ENCODE peak calls at places on chromosomes 13 and 19, in five cellular contexts. One of them, this sample, is unnamed.

GRCh38 chr19:29678484-29679106 is 13.3 kb downstream of the PLEKHF1 start:
- DNase-seq in endodermal cell: no peak
- DNase-seq in GM12878: no peak
- DNase-seq in colonic mucosa: no peak
- DNase-seq in effector memory CD4-positive, alpha-beta T cell: no peak
- DNase-seq in this sample: peak

GRCh38 chr13:111962431-111962891 is 104.5 kb upstream of the SOX1 start:
- DNase-seq in GM12878: no peak
- DNase-seq in endodermal cell: no peak
- DNase-seq in effector memory CD4-positive, alpha-beta T cell: no peak
- DNase-seq in colonic mucosa: no peak
- DNase-seq in this sample: peak

GRCh38 chr13:102729560-102730275 is 34.9 kb upstream of the METTL21C start:
- DNase-seq in endodermal cell: no peak
- DNase-seq in GM12878: no peak
- DNase-seq in effector memory CD4-positive, alpha-beta T cell: no peak
- DNase-seq in colonic mucosa: no peak
- DNase-seq in this sample: no peak

GRCh38 chr19:55504252-55504603 is 16.0 kb downstream of the SSC5D start:
- DNase-seq in effector memory CD4-positive, alpha-beta T cell: no peak
- DNase-seq in GM12878: no peak
- DNase-seq in endodermal cell: no peak
- DNase-seq in colonic mucosa: no peak
- DNase-seq in this sample: no peak

GRCh38 chr19:8253678-8254077 is 44.5 kb downstream of the CERS4 start:
- DNase-seq in GM12878: no peak
- DNase-seq in endodermal cell: no peak
- DNase-seq in colonic mucosa: no peak
- DNase-seq in effector memory CD4-positive, alpha-beta T cell: no peak
- DNase-seq in this sample: no peak

GRCh38 chr19:13208131-13208963 is 58.1 kb downstream of the IER2 start:
- DNase-seq in endodermal cell: peak
- DNase-seq in colonic mucosa: peak
- DNase-seq in GM12878: peak
- DNase-seq in effector memory CD4-positive, alpha-beta T cell: peak
- DNase-seq in this sample: peak

GRCh38 chr13:110187501-110188161 is 119.3 kb downstream of the COL4A1 start:
- DNase-seq in colonic mucosa: no peak
- DNase-seq in GM12878: no peak
- DNase-seq in endodermal cell: no peak
- DNase-seq in effector memory CD4-positive, alpha-beta T cell: no peak
- DNase-seq in this sample: no peak

GRCh38 chr13:84661718-84662117 is 779.4 kb upstream of the SLITRK1 start:
- DNase-seq in effector memory CD4-positive, alpha-beta T cell: no peak
- DNase-seq in endodermal cell: no peak
- DNase-seq in colonic mucosa: no peak
- DNase-seq in GM12878: no peak
- DNase-seq in this sample: no peak

GRCh38 chr13:33251131-33251629 is 34.4 kb downstream of the STARD13 start:
- DNase-seq in GM12878: peak
- DNase-seq in endodermal cell: no peak
- DNase-seq in effector memory CD4-positive, alpha-beta T cell: no peak
- DNase-seq in colonic mucosa: no peak
- DNase-seq in this sample: no peak

DNA sequence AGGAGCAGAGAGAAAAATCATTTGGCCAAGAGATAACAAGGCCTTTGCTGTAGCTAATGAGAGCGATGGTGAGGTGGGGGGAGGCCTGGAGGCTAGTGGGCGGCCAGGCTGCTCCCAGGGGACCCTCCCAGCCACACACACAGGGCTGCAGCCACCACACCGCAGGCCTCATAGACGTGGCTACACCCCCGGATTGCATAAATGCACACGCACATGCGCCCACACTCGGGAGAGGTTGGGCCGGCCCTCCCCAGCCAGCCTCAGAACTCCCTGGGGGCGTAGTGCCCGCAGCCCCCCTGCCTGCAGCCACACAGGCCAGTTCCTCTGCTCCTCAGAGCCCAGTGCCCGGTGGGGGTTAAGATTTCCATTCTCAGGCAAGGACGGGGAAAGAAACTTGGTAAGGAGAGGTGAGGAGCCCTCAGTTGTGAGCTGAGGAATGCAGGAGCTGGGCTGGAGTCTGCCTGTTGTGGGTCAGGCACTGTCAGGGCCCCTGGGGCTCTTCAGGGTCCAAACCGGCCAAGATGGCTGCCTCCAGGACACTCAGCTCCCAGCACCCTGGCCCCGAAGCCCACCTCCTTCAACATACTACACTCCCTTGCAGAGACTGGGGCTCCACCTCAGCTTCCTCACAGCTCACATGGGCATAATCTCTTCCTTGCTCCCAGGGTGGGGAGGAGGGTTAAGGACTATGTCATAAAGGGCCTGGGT is 8.0 kb downstream of the PTH2 start:
- DNase-seq in colonic mucosa: no peak
- DNase-seq in endodermal cell: no peak
- DNase-seq in effector memory CD4-positive, alpha-beta T cell: no peak
- DNase-seq in GM12878: peak
- DNase-seq in this sample: no peak
- H3K27ac ChIP-seq in colonic mucosa: no peak
- H3K27ac ChIP-seq in endodermal cell: no peak
- H3K27ac ChIP-seq in effector memory CD4-positive, alpha-beta T cell: no peak
- H3K27ac ChIP-seq in GM12878: no peak
- H3K27ac ChIP-seq in this sample: no peak

DNA sequence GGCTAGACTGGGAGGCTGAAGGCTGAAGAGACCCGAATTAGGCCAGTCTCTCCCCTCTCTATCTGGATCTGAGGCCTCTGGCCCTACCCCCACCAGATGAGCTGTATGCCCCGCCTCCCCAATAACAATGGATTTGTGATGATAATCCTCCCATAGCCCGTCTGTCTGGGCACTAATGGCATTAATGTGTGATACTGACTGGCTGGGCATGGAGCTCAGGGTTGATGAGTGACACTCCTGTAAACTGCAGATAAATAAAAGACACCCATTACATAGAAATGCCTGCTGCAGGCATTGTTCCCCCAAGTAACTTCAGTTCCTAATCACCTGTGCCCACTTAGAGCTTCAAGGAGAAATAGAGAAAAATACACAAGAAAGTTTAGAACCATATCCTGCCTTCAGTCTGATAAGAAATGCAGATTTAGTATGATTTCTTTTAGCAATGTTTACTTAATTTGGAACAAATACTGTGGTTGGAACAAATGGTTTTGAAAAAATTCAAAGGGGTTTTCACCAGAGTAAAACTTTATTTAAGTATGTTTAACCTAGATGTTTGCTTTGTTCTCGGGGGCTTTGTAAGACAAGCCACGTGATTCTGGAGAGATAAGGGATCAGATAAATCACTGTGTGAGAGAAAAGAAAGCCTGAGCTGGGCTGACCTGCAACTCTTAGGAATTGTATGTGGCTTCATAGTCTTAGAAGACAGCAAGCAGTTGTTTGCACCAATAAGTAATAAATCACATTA is 60.3 kb downstream of the TNFRSF19 start:
- DNase-seq in colonic mucosa: no peak
- DNase-seq in GM12878: no peak
- DNase-seq in effector memory CD4-positive, alpha-beta T cell: no peak
- DNase-seq in endodermal cell: peak
- DNase-seq in this sample: no peak
- H3K27ac ChIP-seq in colonic mucosa: no peak
- H3K27ac ChIP-seq in GM12878: no peak
- H3K27ac ChIP-seq in effector memory CD4-positive, alpha-beta T cell: no peak
- H3K27ac ChIP-seq in endodermal cell: peak
- H3K27ac ChIP-seq in this sample: no peak

GRCh38 chr19:45307361-45307760 is 15.3 kb downstream of the CKM start:
- DNase-seq in endodermal cell: no peak
- DNase-seq in GM12878: no peak
- DNase-seq in colonic mucosa: no peak
- DNase-seq in effector memory CD4-positive, alpha-beta T cell: no peak
- DNase-seq in this sample: no peak

GRCh38 chr19:45305421-45305820 is 17.3 kb downstream of the CKM start:
- DNase-seq in endodermal cell: peak
- DNase-seq in colonic mucosa: no peak
- DNase-seq in effector memory CD4-positive, alpha-beta T cell: no peak
- DNase-seq in GM12878: no peak
- DNase-seq in this sample: no peak

GRCh38 chr19:45306040-45306439 is 16.6 kb downstream of the CKM start:
- DNase-seq in endodermal cell: no peak
- DNase-seq in colonic mucosa: no peak
- DNase-seq in effector memory CD4-positive, alpha-beta T cell: no peak
- DNase-seq in GM12878: no peak
- DNase-seq in this sample: no peak

GRCh38 chr19:45305007-45305406 is 17.7 kb downstream of the CKM start:
- DNase-seq in endodermal cell: no peak
- DNase-seq in effector memory CD4-positive, alpha-beta T cell: no peak
- DNase-seq in colonic mucosa: no peak
- DNase-seq in GM12878: no peak
- DNase-seq in this sample: no peak

GRCh38 chr19:45306522-45307027 is 16.1 kb downstream of the CKM start:
- DNase-seq in colonic mucosa: no peak
- DNase-seq in endodermal cell: peak
- DNase-seq in GM12878: no peak
- DNase-seq in effector memory CD4-positive, alpha-beta T cell: no peak
- DNase-seq in this sample: no peak
- H3K27ac ChIP-seq in colonic mucosa: no peak
- H3K27ac ChIP-seq in endodermal cell: no peak
- H3K27ac ChIP-seq in GM12878: no peak
- H3K27ac ChIP-seq in effector memory CD4-positive, alpha-beta T cell: no peak
- H3K27ac ChIP-seq in this sample: no peak

GRCh38 chr19:35009424-35010415 is 9.6 kb downstream of the GRAMD1A start:
- DNase-seq in GM12878: no peak
- DNase-seq in effector memory CD4-positive, alpha-beta T cell: no peak
- DNase-seq in endodermal cell: no peak
- DNase-seq in colonic mucosa: no peak
- DNase-seq in this sample: no peak
- H3K27ac ChIP-seq in GM12878: no peak
- H3K27ac ChIP-seq in effector memory CD4-positive, alpha-beta T cell: no peak
- H3K27ac ChIP-seq in endodermal cell: no peak
- H3K27ac ChIP-seq in colonic mucosa: no peak
- H3K27ac ChIP-seq in this sample: peak

GRCh38 chr19:45357445-45357783 is 13.0 kb downstream of the ERCC2 start:
- DNase-seq in GM12878: no peak
- DNase-seq in colonic mucosa: no peak
- DNase-seq in endodermal cell: no peak
- DNase-seq in effector memory CD4-positive, alpha-beta T cell: no peak
- DNase-seq in this sample: no peak
- H3K27ac ChIP-seq in GM12878: no peak
- H3K27ac ChIP-seq in colonic mucosa: no peak
- H3K27ac ChIP-seq in endodermal cell: no peak
- H3K27ac ChIP-seq in effector memory CD4-positive, alpha-beta T cell: no peak
- H3K27ac ChIP-seq in this sample: no peak

GRCh38 chr19:18194554-18195238 is 1.7 kb downstream of the MPV17L2 start:
- DNase-seq in colonic mucosa: peak
- DNase-seq in GM12878: no peak
- DNase-seq in endodermal cell: peak
- DNase-seq in effector memory CD4-positive, alpha-beta T cell: no peak
- DNase-seq in this sample: no peak
- H3K27ac ChIP-seq in colonic mucosa: peak
- H3K27ac ChIP-seq in GM12878: no peak
- H3K27ac ChIP-seq in endodermal cell: no peak
- H3K27ac ChIP-seq in effector memory CD4-positive, alpha-beta T cell: peak
- H3K27ac ChIP-seq in this sample: no peak

DNA sequence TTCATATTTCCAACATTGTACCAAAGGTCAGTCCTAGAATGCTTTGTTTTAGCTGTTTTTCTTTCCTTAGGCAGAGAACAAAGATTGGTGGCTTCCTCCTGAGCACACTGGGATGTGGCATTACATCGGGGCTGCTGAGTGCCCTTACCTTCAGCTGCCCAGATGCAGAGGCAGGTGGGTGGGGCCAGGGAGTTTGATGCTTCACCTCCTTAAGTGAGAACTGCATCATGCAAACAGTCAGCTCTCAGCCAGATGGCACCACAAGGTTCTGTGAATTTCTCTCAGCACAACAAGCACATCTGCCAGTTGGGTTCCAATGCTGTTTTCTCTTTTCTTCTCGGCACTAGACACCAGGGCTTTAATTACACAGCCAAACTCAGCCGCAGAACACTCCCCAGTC is 87.4 kb upstream of the UBL3 start:
- DNase-seq in colonic mucosa: no peak
- DNase-seq in GM12878: no peak
- DNase-seq in endodermal cell: no peak
- DNase-seq in effector memory CD4-positive, alpha-beta T cell: peak
- DNase-seq in this sample: no peak
- H3K27ac ChIP-seq in colonic mucosa: no peak
- H3K27ac ChIP-seq in GM12878: no peak
- H3K27ac ChIP-seq in endodermal cell: no peak
- H3K27ac ChIP-seq in effector memory CD4-positive, alpha-beta T cell: peak
- H3K27ac ChIP-seq in this sample: no peak

DNA sequence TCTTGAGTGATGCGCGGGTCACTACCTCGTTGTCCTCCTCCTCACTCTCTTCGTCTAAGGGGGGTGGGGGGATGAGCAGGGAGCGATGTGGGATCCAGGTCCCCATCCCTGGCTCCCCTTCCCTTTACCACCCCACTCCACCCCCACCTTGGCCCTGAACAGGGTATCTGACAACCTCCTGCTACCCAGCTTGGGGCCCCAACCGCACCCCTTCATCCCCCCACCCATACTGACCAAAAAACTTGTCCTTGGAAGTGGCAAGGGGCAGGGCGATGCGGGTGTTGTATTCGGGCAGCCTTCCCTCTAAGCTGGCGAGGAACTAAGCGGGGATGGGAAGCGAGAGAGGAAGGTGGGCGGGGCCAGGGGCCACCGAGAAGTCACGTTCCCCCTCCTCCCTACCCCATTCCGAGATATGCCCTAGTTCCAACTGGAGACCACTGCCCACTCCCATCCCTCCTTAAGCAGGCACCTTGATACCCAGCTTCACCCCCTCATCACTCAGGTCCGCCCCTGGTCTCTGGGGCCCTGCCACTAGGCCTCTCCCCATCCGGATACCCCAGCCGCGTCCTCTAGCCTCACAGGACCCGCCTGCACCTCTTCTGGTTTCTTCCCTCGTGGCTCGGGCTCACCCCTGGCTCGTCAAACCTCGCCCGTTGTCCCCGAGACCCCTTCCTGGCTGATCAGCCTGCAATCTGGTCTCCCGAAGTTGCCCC is 1.9 kb upstream of the RGL3 start:
- DNase-seq in colonic mucosa: peak
- DNase-seq in effector memory CD4-positive, alpha-beta T cell: no peak
- DNase-seq in GM12878: no peak
- DNase-seq in endodermal cell: peak
- DNase-seq in this sample: no peak
- H3K27ac ChIP-seq in colonic mucosa: no peak
- H3K27ac ChIP-seq in effector memory CD4-positive, alpha-beta T cell: no peak
- H3K27ac ChIP-seq in GM12878: no peak
- H3K27ac ChIP-seq in endodermal cell: no peak
- H3K27ac ChIP-seq in this sample: no peak

GRCh38 chr13:106690779-106691178 is 122.8 kb upstream of the ARGLU1 start:
- DNase-seq in colonic mucosa: no peak
- DNase-seq in effector memory CD4-positive, alpha-beta T cell: no peak
- DNase-seq in GM12878: no peak
- DNase-seq in endodermal cell: no peak
- DNase-seq in this sample: no peak
- H3K27ac ChIP-seq in colonic mucosa: no peak
- H3K27ac ChIP-seq in effector memory CD4-positive, alpha-beta T cell: no peak
- H3K27ac ChIP-seq in GM12878: no peak
- H3K27ac ChIP-seq in endodermal cell: peak
- H3K27ac ChIP-seq in this sample: no peak

GRCh38 chr19:632228-633067 is 889 bp downstream of the POLRMT start:
- DNase-seq in effector memory CD4-positive, alpha-beta T cell: no peak
- DNase-seq in endodermal cell: peak
- DNase-seq in GM12878: no peak
- DNase-seq in colonic mucosa: peak
- DNase-seq in this sample: no peak
- H3K27ac ChIP-seq in effector memory CD4-positive, alpha-beta T cell: peak
- H3K27ac ChIP-seq in endodermal cell: peak
- H3K27ac ChIP-seq in GM12878: peak
- H3K27ac ChIP-seq in colonic mucosa: peak
- H3K27ac ChIP-seq in this sample: peak